ENCODE peak calls at places on chromosomes 16 and 17, in ten cellular contexts. T is amygdala; D is activated CD4-positive, alpha-beta T cell treated with anti-CD3 and anti-CD28 coated beads, Interleukin-2, amount 50 U/mL, for 1 hour; C is DMS153; E is RPMI8226; O is NCI-H1930; V is aorta; Y is MCF 10A; U is stimulated activated CD4-positive, alpha-beta T cell treated with anti-CD3 and anti-CD28 coated beads, Interleukin-1b, Interleukin-23, amount 100 ng/mL, for 1 hour; I is NCI-H345. N is an unnamed sample.
A peak's percentile ranks its signal among the peaks of the same experiment; 100 is the strongest.

GRCh38 chr16:16778322-16778721 is 399.4 kb downstream of the NPIPA7 start:
- DNase-seq in U (no peak), D (no peak), T (no peak), V (no peak), C (no peak), E (no peak), Y (no peak), I (no peak), O (no peak), N (no peak)

GRCh38 chr17:53142890-53143289 is 679.8 kb upstream of the KIF2B start:
- DNase-seq in T (no peak), U (no peak), I (peak; percentile 41), O (peak; percentile 2), C (peak; percentile 7), D (no peak), V (no peak), E (peak; percentile 16), Y (peak; percentile 3), N (no peak)

GRCh38 chr17:6862822-6863221 is 31.3 kb upstream of the TEKT1 start:
- DNase-seq in C (no peak), D (no peak), T (no peak), Y (peak; percentile 66), I (no peak), O (no peak), U (no peak), E (no peak), V (no peak), N (no peak)

GRCh38 chr17:58932956-58933355 is 173.7 kb downstream of the TRIM37 start:
- DNase-seq in V (no peak), E (no peak), Y (no peak), U (no peak), T (no peak), C (no peak), O (no peak), D (no peak), I (no peak), N (no peak)

GRCh38 chr17:58911741-58912343 is 156.2 kb downstream of the PPM1E start:
- DNase-seq in U (no peak), Y (no peak), C (no peak), O (no peak), T (no peak), E (no peak), I (no peak), D (no peak), V (no peak), N (no peak)

GRCh38 chr17:62164712-62165377 is 99.8 kb upstream of the MED13 start:
- DNase-seq in E (no peak), T (no peak), C (no peak), O (no peak), U (no peak), Y (no peak), D (no peak), V (no peak), I (no peak), N (no peak)

GRCh38 chr16:986411-986810 is 4.8 kb downstream of the SOX8 start:
- DNase-seq in Y (no peak), V (no peak), E (no peak), C (no peak), T (no peak), I (no peak), O (no peak), U (no peak), D (no peak), N (no peak)

GRCh38 chr16:85041184-85041928 is 13.8 kb downstream of the KIAA0513 start:
- DNase-seq in Y (no peak), U (no peak), I (no peak), T (no peak), D (no peak), V (no peak), C (no peak), O (no peak), E (no peak), N (no peak)

GRCh38 chr17:43210576-43210975 is 1.1 kb upstream of the TMEM106A start:
- DNase-seq in V (no peak), T (no peak), E (no peak), U (no peak), Y (no peak), C (no peak), O (no peak), I (no peak), D (no peak), N (no peak)

GRCh38 chr16:67014641-67015315 is 14.2 kb upstream of the CBFB start:
- DNase-seq in O (no peak), U (no peak), E (no peak), C (no peak), Y (no peak), I (no peak), T (no peak), D (no peak), V (no peak), N (no peak)

GRCh38 chr17:67662712-67663111 is 55.0 kb upstream of the NOL11 start:
- DNase-seq in C (no peak), Y (no peak), E (no peak), O (no peak), V (no peak), I (no peak), D (no peak), U (no peak), T (no peak), N (no peak)

GRCh38 chr16:85153046-85153445 is 40.8 kb upstream of the CIBAR2 start:
- DNase-seq in I (no peak), U (no peak), V (no peak), T (no peak), Y (no peak), O (no peak), E (no peak), C (no peak), D (no peak), N (no peak)

GRCh38 chr17:51475650-51476221 is 215.4 kb downstream of the UTP18 start:
- DNase-seq in V (no peak), E (no peak), T (no peak), O (no peak), D (no peak), U (no peak), Y (no peak), C (no peak), I (no peak), N (no peak)

GRCh38 chr16:57304169-57305061 is 19.9 kb upstream of the PLLP start:
- DNase-seq in Y (peak; percentile 55), V (peak; percentile 82), U (no peak), I (no peak), E (no peak), O (no peak), T (no peak), D (no peak), C (no peak), N (peak; percentile 63)

GRCh38 chr16:67720236-67720635 is 1.1 kb upstream of the GFOD2 start:
- DNase-seq in U (no peak), C (no peak), V (no peak), E (no peak), O (no peak), T (no peak), Y (peak; percentile 11), D (no peak), I (no peak), N (no peak)

GRCh38 chr16:52254753-52255152 is 292.2 kb downstream of the TOX3 start:
- DNase-seq in V (no peak), D (no peak), U (no peak), E (no peak), T (no peak), C (no peak), Y (peak; percentile 31), O (no peak), I (no peak), N (no peak)

GRCh38 chr17:9170336-9170735 is 149.0 kb downstream of the NTN1 start:
- DNase-seq in D (no peak), O (no peak), E (no peak), U (no peak), T (no peak), Y (no peak), V (no peak), I (no peak), C (no peak), N (no peak)

GRCh38 chr17:78001182-78001581 is 42.7 kb downstream of the TNRC6C start:
- DNase-seq in C (no peak), U (no peak), T (no peak), I (no peak), O (no peak), Y (no peak), E (no peak), D (no peak), V (no peak), N (no peak)

GRCh38 chr17:15490634-15491261 is 23.3 kb upstream of the CDRT4 start:
- DNase-seq in O (no peak), T (peak; percentile 20), V (peak; percentile 71), D (no peak), U (no peak), C (no peak), I (no peak), E (no peak), Y (no peak), N (no peak)

GRCh38 chr17:17018612-17019429 is 23.4 kb upstream of the MPRIP start:
- DNase-seq in I (no peak), U (no peak), D (no peak), Y (no peak), C (no peak), E (no peak), T (no peak), V (no peak), O (no peak), N (no peak)

GRCh38 chr16:28308794-28309535 is 16.6 kb downstream of the SBK1 start:
- DNase-seq in C (no peak), T (no peak), V (no peak), E (no peak), U (no peak), Y (no peak), D (no peak), O (no peak), I (no peak), N (no peak)

GRCh38 chr17:55735784-55736405 is 13.2 kb upstream of the TMEM100 start:
- DNase-seq in E (peak; percentile 63), D (peak; percentile 6), V (no peak), C (no peak), O (no peak), U (no peak), Y (peak; percentile 69), T (no peak), I (no peak), N (peak; percentile 30)

GRCh38 chr17:81409190-81409935 is 14.1 kb downstream of the BAHCC1 start:
- DNase-seq in T (no peak), D (no peak), U (no peak), E (peak; percentile 65), O (no peak), I (peak; percentile 54), V (no peak), C (peak; percentile 81), Y (no peak), N (peak; percentile 49)

GRCh38 chr16:53094013-53094630 is 39.3 kb downstream of the CHD9 start:
- DNase-seq in I (peak; percentile 77), O (no peak), V (peak; percentile 72), T (no peak), C (peak; percentile 55), Y (peak; percentile 83), E (peak; percentile 94), U (no peak), D (peak; percentile 22), N (peak; percentile 74)

GRCh38 chr17:43979011-43979410 is 25.3 kb upstream of the PYY start:
- DNase-seq in E (no peak), O (no peak), V (no peak), D (no peak), T (no peak), I (no peak), C (no peak), Y (no peak), U (no peak), N (no peak)

GRCh38 chr17:75531724-75532090 is 6.2 kb downstream of the LLGL2 start:
- DNase-seq in Y (peak; percentile 47), O (no peak), D (no peak), I (no peak), U (no peak), V (no peak), C (no peak), T (no peak), E (no peak), N (no peak)

GRCh38 chr17:57170866-57171265 is 85.5 kb upstream of the MSI2 start:
- DNase-seq in O (no peak), E (peak; percentile 94), I (no peak), T (no peak), C (no peak), V (no peak), U (no peak), Y (no peak), D (no peak), N (no peak)

GRCh38 chr17:76812248-76812647 is 56.0 kb upstream of the MGAT5B start:
- DNase-seq in D (no peak), C (no peak), T (no peak), O (no peak), U (no peak), Y (peak; percentile 45), V (no peak), E (no peak), I (no peak), N (no peak)